ENCODE peak calls at places on chromosomes 7 and 10, in four cellular contexts. T is ureter, M is glomerular endothelial cell, E is astrocyte. Z is an unnamed sample.

GRCh38 chr10:33288127-33288526 is 46.3 kb downstream of the NRP1 start:
- DNase-seq in T (no peak), M (no peak), E (no peak), Z (no peak)

GRCh38 chr7:45564485-45564884 is 9.7 kb upstream of the ADCY1 start:
- DNase-seq in T (no peak), M (no peak), E (no peak), Z (no peak)

GRCh38 chr10:119478111-119479047 is 64.1 kb downstream of the RGS10 start:
- DNase-seq in T (no peak), M (no peak), E (no peak), Z (no peak)

GRCh38 chr10:109429956-109430760 is 493.2 kb downstream of the XPNPEP1 start:
- DNase-seq in T (no peak), M (no peak), E (peak), Z (no peak)

GRCh38 chr7:16421333-16422099 is at the start of gene CRPPA:
- DNase-seq in T (peak), M (no peak), E (peak), Z (no peak)

GRCh38 chr7:102306916-102307677 is 20.4 kb downstream of the SH2B2 start:
- DNase-seq in T (peak), M (no peak), E (peak), Z (no peak)

GRCh38 chr7:43873300-43873699 is 4.0 kb upstream of the MRPS24 start:
- DNase-seq in T (peak), M (no peak), E (peak), Z (no peak)

GRCh38 chr7:14902589-14902963 is at the start of gene DGKB:
- DNase-seq in T (peak), M (no peak), E (peak), Z (no peak)

GRCh38 chr10:5449823-5450222 is 37.5 kb downstream of the NET1 start:
- DNase-seq in T (no peak), M (no peak), E (peak), Z (no peak)

GRCh38 chr10:21273400-21273968 is 252.0 kb downstream of the SKIDA1 start:
- DNase-seq in T (no peak), M (no peak), E (no peak), Z (no peak)

GRCh38 chr7:128217972-128218652 is 23.0 kb upstream of the LEP start:
- DNase-seq in T (no peak), M (no peak), E (peak), Z (no peak)

GRCh38 chr10:124903119-124903518 is 38.8 kb upstream of the ZRANB1 start:
- DNase-seq in T (no peak), M (no peak), E (no peak), Z (no peak)

GRCh38 chr10:93993782-93994668 is at the start of gene PLCE1:
- DNase-seq in T (peak), M (no peak), E (no peak), Z (no peak)

GRCh38 chr7:80440908-80441307 is 71.0 kb downstream of the GNAT3 start:
- DNase-seq in T (no peak), M (no peak), E (peak), Z (no peak)

GRCh38 chr10:103854687-103855423 is 521 bp downstream of the SH3PXD2A start:
- DNase-seq in T (no peak), M (no peak), E (no peak), Z (no peak)

GRCh38 chr10:50605280-50606270 is 18.2 kb downstream of the SGMS1 start:
- DNase-seq in T (peak), M (no peak), E (peak), Z (peak)

GRCh38 chr7:25894902-25895791 is 256.9 kb upstream of the NFE2L3 start:
- DNase-seq in T (peak), M (no peak), E (no peak), Z (no peak)

GRCh38 chr10:34719746-34720145 is 95.3 kb downstream of the PARD3 start:
- DNase-seq in T (no peak), M (no peak), E (no peak), Z (no peak)

GRCh38 chr10:98534046-98534445 is 87.3 kb upstream of the HPS1 start:
- DNase-seq in T (no peak), M (no peak), E (no peak), Z (no peak)

GRCh38 chr10:127889605-127890195 is 3.0 kb downstream of the CLRN3 start:
- DNase-seq in T (peak), M (no peak), E (peak), Z (no peak)

GRCh38 chr10:128969551-128969950 is 497.5 kb upstream of the MGMT start:
- DNase-seq in T (no peak), M (no peak), E (no peak), Z (no peak)

GRCh38 chr10:22505923-22506685 is 160.8 kb downstream of the SPAG6 start:
- DNase-seq in T (no peak), M (no peak), E (no peak), Z (peak)

GRCh38 chr7:142866361-142867096 is 11.7 kb downstream of the EPHB6 start:
- DNase-seq in T (no peak), M (no peak), E (no peak), Z (no peak)

GRCh38 chr10:133143546-133143945 is 16.5 kb upstream of the KNDC1 start:
- DNase-seq in T (no peak), M (no peak), E (no peak), Z (no peak)

GRCh38 chr7:111919690-111920179 is 286.5 kb downstream of the DOCK4 start:
- DNase-seq in T (no peak), M (no peak), E (peak), Z (no peak)

GRCh38 chr10:119191881-119192280 is 13.3 kb upstream of the PRDX3 start:
- DNase-seq in T (no peak), M (no peak), E (no peak), Z (no peak)

GRCh38 chr10:96960872-96961271 is 128.8 kb downstream of the LCOR start:
- DNase-seq in T (no peak), M (no peak), E (peak), Z (no peak)

GRCh38 chr10:17428096-17428615 is 26.2 kb downstream of the ST8SIA6 start:
- DNase-seq in T (no peak), M (no peak), E (no peak), Z (no peak)

GRCh38 chr10:126027707-126028106 is 131.3 kb downstream of the FANK1 start:
- DNase-seq in T (no peak), M (no peak), E (no peak), Z (no peak)

GRCh38 chr10:119595715-119596515 is 849 bp downstream of the TIAL1 start:
- DNase-seq in T (peak), M (no peak), E (peak), Z (no peak)

GRCh38 chr10:88062798-88063472 is 199.5 kb downstream of the PTEN start:
- DNase-seq in T (no peak), M (no peak), E (peak), Z (no peak)

Z was measured in LNCaP clone FGC.